ENCODE peak calls at places on chromosomes 7 and 10, in six cellular contexts. One of them, this sample, is unnamed. For H3K4me1, the result is how much of the 10 kb centered on the place peaks cover.

GRCh38 chr7:15504376-15504775 is 57.4 kb downstream of the AGMO start:
- DNase-seq in vagina: no peak
- DNase-seq in right lobe of liver: no peak
- DNase-seq in tibial nerve: no peak
- DNase-seq in stomach: no peak
- DNase-seq in transverse colon: no peak
- DNase-seq in this sample: no peak

GRCh38 chr7:108254259-108254658 is 124.1 kb upstream of the LAMB4 start:
- DNase-seq in tibial nerve: no peak
- DNase-seq in right lobe of liver: no peak
- DNase-seq in vagina: no peak
- DNase-seq in transverse colon: no peak
- DNase-seq in stomach: no peak
- DNase-seq in this sample: no peak

GRCh38 chr10:118805146-118805545 is 50.4 kb upstream of the CACUL1 start:
- DNase-seq in vagina: no peak
- DNase-seq in transverse colon: no peak
- DNase-seq in tibial nerve: no peak
- DNase-seq in right lobe of liver: no peak
- DNase-seq in stomach: peak
- DNase-seq in this sample: no peak

GRCh38 chr10:78892383-78893191 is 176.2 kb upstream of the ZMIZ1 start:
- DNase-seq in transverse colon: no peak
- DNase-seq in right lobe of liver: no peak
- DNase-seq in tibial nerve: no peak
- DNase-seq in stomach: no peak
- DNase-seq in vagina: peak
- DNase-seq in this sample: no peak

GRCh38 chr10:18658301-18658991 is 785 bp upstream of the ARL5B start:
- DNase-seq in stomach: no peak
- DNase-seq in tibial nerve: peak
- DNase-seq in right lobe of liver: no peak
- DNase-seq in vagina: no peak
- DNase-seq in transverse colon: peak
- DNase-seq in this sample: peak

GRCh38 chr10:1049425-1049958 is 573 bp upstream of the IDI1 start:
- DNase-seq in vagina: no peak
- DNase-seq in tibial nerve: no peak
- DNase-seq in transverse colon: no peak
- DNase-seq in stomach: peak
- DNase-seq in right lobe of liver: no peak
- DNase-seq in this sample: no peak

GRCh38 chr10:5628798-5629788 is 37.3 kb downstream of the ASB13 start:
- DNase-seq in right lobe of liver: no peak
- DNase-seq in stomach: no peak
- DNase-seq in vagina: no peak
- DNase-seq in tibial nerve: no peak
- DNase-seq in transverse colon: no peak
- DNase-seq in this sample: peak

GRCh38 chr10:3494131-3494878 is 290.7 kb downstream of the KLF6 start:
- DNase-seq in transverse colon: no peak
- DNase-seq in tibial nerve: no peak
- DNase-seq in right lobe of liver: no peak
- DNase-seq in vagina: no peak
- DNase-seq in stomach: no peak
- DNase-seq in this sample: no peak

GRCh38 chr10:490891-491571 is 198.4 kb downstream of the DIP2C start:
- DNase-seq in transverse colon: peak
- DNase-seq in stomach: no peak
- DNase-seq in vagina: no peak
- DNase-seq in tibial nerve: peak
- DNase-seq in right lobe of liver: no peak
- DNase-seq in this sample: no peak

GRCh38 chr10:8053446-8054242 is 844 bp upstream of the GATA3 start:
- DNase-seq in stomach: peak
- DNase-seq in tibial nerve: no peak
- DNase-seq in transverse colon: peak
- DNase-seq in right lobe of liver: peak
- DNase-seq in vagina: no peak
- DNase-seq in this sample: peak

GRCh38 chr10:8054243-8054497 is 318 bp upstream of the GATA3 start:
- DNase-seq in stomach: no peak
- DNase-seq in transverse colon: no peak
- DNase-seq in right lobe of liver: no peak
- DNase-seq in tibial nerve: no peak
- DNase-seq in vagina: no peak
- DNase-seq in this sample: peak

GRCh38 chr10:8051851-8052257 is 2.6 kb upstream of the GATA3 start:
- DNase-seq in vagina: no peak
- DNase-seq in right lobe of liver: no peak
- DNase-seq in transverse colon: no peak
- DNase-seq in stomach: no peak
- DNase-seq in tibial nerve: no peak
- DNase-seq in this sample: no peak

GRCh38 chr10:8052344-8052969 is 2.0 kb upstream of the GATA3 start:
- DNase-seq in right lobe of liver: no peak
- DNase-seq in vagina: no peak
- DNase-seq in transverse colon: no peak
- DNase-seq in tibial nerve: no peak
- DNase-seq in stomach: no peak
- DNase-seq in this sample: no peak

DNA sequence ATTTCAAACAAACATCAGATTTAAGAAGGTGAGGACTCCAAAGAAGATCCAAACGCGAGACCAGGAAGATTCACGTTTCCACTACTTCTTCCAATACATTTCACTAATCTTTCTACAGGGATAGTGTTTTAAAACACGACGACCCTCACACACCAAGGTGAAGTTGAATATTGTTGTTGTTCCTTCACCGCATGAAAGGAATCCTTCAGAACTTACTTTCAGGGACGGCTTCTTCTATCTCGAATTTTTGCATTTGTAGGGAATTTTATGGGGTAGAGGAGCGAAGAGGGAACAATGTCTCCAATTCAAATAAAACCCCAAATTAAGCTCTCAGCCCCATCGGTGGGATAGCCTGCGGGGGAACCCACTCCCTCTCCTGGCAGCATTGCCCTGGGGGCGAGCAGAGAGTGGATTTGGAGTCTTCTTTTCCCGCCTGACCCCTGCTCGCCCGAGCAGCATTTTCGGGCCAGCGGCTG is 1.5 kb upstream of the GATA3 start:
- DNase-seq in right lobe of liver: no peak
- DNase-seq in tibial nerve: no peak
- DNase-seq in vagina: no peak
- DNase-seq in transverse colon: no peak
- DNase-seq in stomach: no peak
- DNase-seq in this sample: no peak
- H3K4me1 ChIP-seq in right lobe of liver: under half
- H3K4me1 ChIP-seq in tibial nerve: half or more
- H3K4me1 ChIP-seq in vagina: half or more
- H3K4me1 ChIP-seq in transverse colon: half or more
- H3K4me1 ChIP-seq in stomach: half or more
- H3K4me1 ChIP-seq in this sample: under half

DNA sequence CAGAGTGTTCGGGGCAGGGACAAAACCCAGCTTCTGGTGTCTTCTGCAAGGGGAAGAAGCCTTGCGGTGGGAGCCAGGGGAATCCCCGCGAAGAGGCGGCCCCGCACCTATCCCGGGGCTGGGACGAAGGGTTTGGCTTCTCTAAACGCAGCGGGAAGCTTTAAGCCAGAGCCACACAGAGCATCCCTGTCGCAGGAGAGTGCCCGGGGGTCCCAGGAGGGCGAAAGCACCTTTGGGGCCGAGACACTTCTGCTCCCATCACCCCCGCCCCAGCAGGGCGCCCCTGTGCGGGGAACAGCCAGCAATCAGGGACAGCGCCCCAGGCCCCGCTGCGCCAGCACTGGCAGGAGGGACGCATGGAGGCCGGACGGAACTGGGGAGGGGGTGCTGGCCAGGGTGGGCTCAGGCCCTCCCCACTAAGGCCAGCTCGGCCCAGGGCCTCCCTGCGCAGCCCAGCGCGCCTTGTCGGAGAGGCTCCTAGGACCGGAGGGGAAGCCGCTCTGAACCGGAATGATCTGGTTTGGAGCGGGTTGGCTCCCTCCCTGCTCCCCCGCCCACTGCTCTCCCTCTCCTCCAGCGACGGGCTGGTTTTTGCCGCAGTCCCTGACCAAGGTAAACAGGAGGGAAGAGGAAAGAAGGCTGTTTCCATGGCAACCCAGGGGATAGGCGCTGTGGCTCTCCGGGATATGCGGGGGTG is 63.9 kb downstream of the TMEM209 start:
- DNase-seq in right lobe of liver: peak
- DNase-seq in transverse colon: peak
- DNase-seq in tibial nerve: peak
- DNase-seq in stomach: peak
- DNase-seq in vagina: no peak
- DNase-seq in this sample: peak
- TF ChIP-seq POLR2A in right lobe of liver: no peak
- TF ChIP-seq POLR2A in transverse colon: peak
- TF ChIP-seq POLR2A in tibial nerve: peak
- TF ChIP-seq POLR2A in stomach: no peak
- TF ChIP-seq POLR2A in vagina: no peak
- TF ChIP-seq POLR2A in this sample: peak

GRCh38 chr7:150367187-150367510 is 1.5 kb upstream of the REPIN1 start:
- DNase-seq in tibial nerve: no peak
- DNase-seq in vagina: no peak
- DNase-seq in stomach: no peak
- DNase-seq in right lobe of liver: no peak
- DNase-seq in transverse colon: no peak
- DNase-seq in this sample: no peak

GRCh38 chr7:150367677-150368097 is 935 bp upstream of the REPIN1 start:
- DNase-seq in vagina: no peak
- DNase-seq in stomach: no peak
- DNase-seq in transverse colon: no peak
- DNase-seq in tibial nerve: no peak
- DNase-seq in right lobe of liver: no peak
- DNase-seq in this sample: no peak

GRCh38 chr7:150363872-150364271 is 4.8 kb upstream of the REPIN1 start:
- DNase-seq in right lobe of liver: no peak
- DNase-seq in stomach: no peak
- DNase-seq in transverse colon: no peak
- DNase-seq in vagina: no peak
- DNase-seq in tibial nerve: no peak
- DNase-seq in this sample: no peak

GRCh38 chr7:150368098-150368883 is at the start of gene REPIN1:
- DNase-seq in transverse colon: peak
- DNase-seq in stomach: peak
- DNase-seq in right lobe of liver: peak
- DNase-seq in vagina: no peak
- DNase-seq in tibial nerve: peak
- DNase-seq in this sample: peak

DNA sequence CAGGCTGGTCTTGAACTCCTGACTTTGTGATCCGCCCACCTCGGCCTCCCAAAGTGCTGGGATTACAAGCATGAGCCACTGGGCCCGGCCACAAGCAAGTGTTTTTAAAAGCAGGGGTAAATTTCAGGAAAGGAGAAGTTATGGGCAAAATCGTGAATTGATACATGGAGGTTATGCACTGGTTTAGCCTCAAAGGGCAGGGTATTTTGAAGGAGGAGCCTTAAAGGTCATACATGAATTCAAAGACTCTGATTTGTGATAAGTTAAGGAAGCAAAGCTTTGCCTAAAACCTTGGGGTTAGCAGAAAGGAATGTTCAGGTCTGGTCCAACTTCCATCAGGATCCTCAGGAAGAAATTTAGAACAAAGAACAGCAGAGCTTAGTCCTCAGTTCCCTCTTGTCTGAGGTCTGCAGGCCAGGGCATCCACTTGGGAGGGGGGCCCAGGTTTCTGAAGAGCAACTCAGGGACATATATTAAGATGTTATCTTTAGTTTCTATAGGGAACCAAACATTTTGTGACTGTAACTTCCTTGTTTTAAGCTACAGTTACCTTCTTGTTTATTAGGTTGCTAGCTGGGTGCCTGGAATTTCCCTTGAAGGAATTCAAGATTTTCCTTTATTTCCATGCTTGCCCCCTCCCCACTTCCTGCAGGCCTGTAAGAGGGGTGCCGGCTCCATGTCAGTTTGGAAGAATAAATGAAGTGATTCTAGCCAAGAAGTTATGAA is 2.8 kb upstream of the REPIN1 start:
- DNase-seq in tibial nerve: no peak
- DNase-seq in stomach: no peak
- DNase-seq in right lobe of liver: no peak
- DNase-seq in transverse colon: no peak
- DNase-seq in vagina: no peak
- DNase-seq in this sample: no peak
- H3K4me1 ChIP-seq in tibial nerve: under half
- H3K4me1 ChIP-seq in stomach: under half
- H3K4me1 ChIP-seq in right lobe of liver: under half
- H3K4me1 ChIP-seq in transverse colon: under half
- H3K4me1 ChIP-seq in vagina: under half
- H3K4me1 ChIP-seq in this sample: under half

GRCh38 chr10:102119417-102120141 is 589 bp downstream of the LDB1 start:
- DNase-seq in stomach: peak
- DNase-seq in right lobe of liver: peak
- DNase-seq in vagina: no peak
- DNase-seq in transverse colon: peak
- DNase-seq in tibial nerve: peak
- DNase-seq in this sample: peak

GRCh38 chr10:102120987-102121738 is 995 bp upstream of the LDB1 start:
- DNase-seq in right lobe of liver: peak
- DNase-seq in vagina: no peak
- DNase-seq in transverse colon: peak
- DNase-seq in tibial nerve: peak
- DNase-seq in stomach: peak
- DNase-seq in this sample: peak

GRCh38 chr10:102121739-102122372 is 1.7 kb upstream of the LDB1 start:
- DNase-seq in stomach: no peak
- DNase-seq in tibial nerve: no peak
- DNase-seq in transverse colon: peak
- DNase-seq in vagina: no peak
- DNase-seq in right lobe of liver: no peak
- DNase-seq in this sample: no peak

GRCh38 chr10:102118867-102119266 is 1.3 kb downstream of the LDB1 start:
- DNase-seq in tibial nerve: no peak
- DNase-seq in right lobe of liver: no peak
- DNase-seq in transverse colon: peak
- DNase-seq in vagina: no peak
- DNase-seq in stomach: peak
- DNase-seq in this sample: peak

DNA sequence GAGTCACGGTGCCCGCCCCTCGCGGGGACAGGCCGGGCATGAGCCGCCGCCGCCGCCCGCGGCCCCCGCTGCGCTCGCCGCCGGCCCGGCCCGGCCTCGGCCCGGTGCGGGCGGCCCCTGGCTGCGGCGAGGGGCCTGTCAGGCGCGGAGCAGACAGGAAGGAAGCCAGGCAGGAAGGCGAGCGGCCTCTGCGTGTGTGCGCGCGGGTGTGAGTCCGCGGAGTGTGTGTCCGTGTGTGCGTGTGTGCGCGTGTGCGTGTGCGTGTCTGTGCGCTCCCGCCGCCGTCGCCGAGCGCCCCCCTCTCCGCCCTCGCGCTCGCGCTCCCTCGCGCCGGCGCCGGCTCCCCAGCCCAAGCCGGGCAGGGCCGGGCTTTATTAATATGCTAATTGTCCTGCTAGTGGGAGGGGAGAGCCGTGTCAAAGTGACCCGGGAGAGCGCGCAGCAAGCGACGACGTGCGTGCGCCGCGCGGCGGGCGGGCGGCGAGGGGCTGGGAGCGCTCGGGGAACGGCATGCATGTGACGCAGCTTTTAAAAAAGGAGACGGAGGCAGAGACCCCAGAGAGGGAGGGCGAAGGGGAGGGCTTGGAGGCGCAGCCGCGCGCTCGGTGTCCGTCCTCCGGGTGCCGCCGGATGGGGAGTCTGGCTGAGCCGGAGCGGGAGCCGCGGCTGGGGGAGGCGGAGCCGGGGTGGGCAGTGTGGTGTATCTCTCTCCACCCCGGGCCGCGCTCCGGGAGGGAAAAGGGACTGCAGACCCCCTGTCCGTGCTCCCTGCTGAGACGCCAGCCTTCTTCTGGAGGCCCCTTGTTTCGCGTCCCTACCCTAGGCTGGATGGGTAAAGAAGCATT is at the start of gene LDB1:
- DNase-seq in transverse colon: peak
- DNase-seq in right lobe of liver: peak
- DNase-seq in vagina: no peak
- DNase-seq in tibial nerve: peak
- DNase-seq in stomach: peak
- DNase-seq in this sample: peak
- TF ChIP-seq POLR2A in transverse colon: peak
- TF ChIP-seq POLR2A in right lobe of liver: peak
- TF ChIP-seq POLR2A in vagina: peak
- TF ChIP-seq POLR2A in tibial nerve: peak
- TF ChIP-seq POLR2A in stomach: peak
- TF ChIP-seq POLR2A in this sample: peak